ENCODE peak calls at places on chromosomes 2 and 18, in four cellular contexts. V is stimulated activated CD8-positive, alpha-beta memory T cell treated with anti-CD3 and anti-CD28 coated beads, Interleukin-15, amount 100 ng/mL, for 1 hour; L is T-helper 1 cell; G is SW 1271. Z is an unnamed sample.

GRCh38 chr2:22291074-22291473 is 1093.9 kb upstream of the KLHL29 start:
- DNase-seq in V (no peak), G (no peak), L (no peak), Z (no peak)

GRCh38 chr2:238285653-238286082 is 2.7 kb downstream of the PER2 start:
- DNase-seq in V (no peak), G (no peak), L (no peak), Z (no peak)

GRCh38 chr2:168465594-168465993 is 9.5 kb downstream of the CERS6 start:
- DNase-seq in V (no peak), G (no peak), L (no peak), Z (no peak)

GRCh38 chr2:202669841-202670240 is 35.1 kb downstream of the FAM117B start:
- DNase-seq in G (no peak), L (no peak), V (no peak), Z (no peak)

GRCh38 chr2:211085056-211085680 is 528.8 kb downstream of the CPS1 start:
- DNase-seq in L (no peak), V (no peak), G (no peak), Z (no peak)

GRCh38 chr18:14905350-14905749 is 157.4 kb downstream of the ANKRD30B start:
- DNase-seq in V (no peak), L (no peak), G (no peak), Z (no peak)

GRCh38 chr2:10146366-10147005 is 23.9 kb downstream of the RRM2 start:
- DNase-seq in G (no peak), V (no peak), L (no peak), Z (no peak)

GRCh38 chr2:119366161-119366648 is 429 bp downstream of the C2orf76 start:
- DNase-seq in G (no peak), V (no peak), L (no peak), Z (no peak)

GRCh38 chr2:238946586-238947242 is 98.8 kb downstream of the TWIST2 start:
- DNase-seq in L (no peak), G (no peak), V (no peak), Z (no peak)

GRCh38 chr2:199201539-199201938 is 256.2 kb downstream of the SATB2 start:
- DNase-seq in G (no peak), L (no peak), V (no peak), Z (no peak)

GRCh38 chr2:63699549-63699839 is 110.7 kb downstream of the MDH1 start:
- DNase-seq in V (no peak), G (no peak), L (no peak), Z (no peak)

GRCh38 chr2:227819398-227819697 is 5.7 kb downstream of the CCL20 start:
- DNase-seq in L (no peak), V (no peak), G (no peak), Z (no peak)

GRCh38 chr2:69734040-69734611 is 7.8 kb upstream of the ANXA4 start:
- DNase-seq in L (no peak), G (no peak), V (no peak), Z (no peak)

GRCh38 chr18:44036500-44036899 is 644.2 kb upstream of the SETBP1 start:
- DNase-seq in V (no peak), L (no peak), G (no peak), Z (no peak)

GRCh38 chr2:240974771-240975572 is 23.4 kb upstream of the SNED1 start:
- DNase-seq in L (no peak), V (no peak), G (no peak), Z (no peak)

GRCh38 chr2:239790313-239790712 is 234.8 kb downstream of the NDUFA10 start:
- DNase-seq in V (no peak), L (no peak), G (no peak), Z (no peak)

GRCh38 chr2:175726213-175726612 is 275.9 kb downstream of the LNPK start:
- DNase-seq in L (no peak), V (no peak), G (no peak), Z (no peak)

GRCh38 chr2:149652925-149653324 is 65.3 kb upstream of the MMADHC start:
- DNase-seq in G (no peak), L (no peak), V (no peak), Z (no peak)

GRCh38 chr2:221818569-221818968 is 246.5 kb upstream of the EPHA4 start:
- DNase-seq in L (no peak), V (no peak), G (no peak), Z (no peak)

GRCh38 chr2:102057502-102058292 is 65.9 kb downstream of the IL1R2 start:
- DNase-seq in V (no peak), L (no peak), G (no peak), Z (no peak)

GRCh38 chr2:137857871-137858270 is 106.4 kb upstream of the HNMT start:
- DNase-seq in G (no peak), V (no peak), L (no peak), Z (no peak)

GRCh38 chr2:112622528-112622849 is 23.2 kb upstream of the SLC20A1 start:
- DNase-seq in G (no peak), L (no peak), V (no peak), Z (no peak)

GRCh38 chr2:162732946-162733698 is 105.4 kb downstream of the KCNH7 start:
- DNase-seq in V (no peak), L (no peak), G (no peak), Z (no peak)

GRCh38 chr2:200039847-200040246 is 84.5 kb downstream of the MAIP1 start:
- DNase-seq in L (no peak), V (no peak), G (no peak), Z (no peak)

GRCh38 chr18:71831039-71831438 is 713.1 kb downstream of the CBLN2 start:
- DNase-seq in G (no peak), V (no peak), L (no peak), Z (no peak)

GRCh38 chr2:27613985-27614384 is 14.8 kb downstream of the CCDC121 start:
- DNase-seq in L (no peak), G (no peak), V (no peak), Z (no peak)

GRCh38 chr2:99961567-99961913 is 180.8 kb downstream of the AFF3 start:
- DNase-seq in G (no peak), V (no peak), L (no peak), Z (no peak)

GRCh38 chr18:51211552-51211951 is 14.1 kb upstream of the MEX3C start:
- DNase-seq in V (no peak), L (no peak), G (no peak), Z (peak)

GRCh38 chr18:34913837-34914755 is 127.1 kb upstream of the MAPRE2 start:
- DNase-seq in L (no peak), V (no peak), G (no peak), Z (no peak)

GRCh38 chr2:205868773-205869333 is 186.6 kb downstream of the NRP2 start:
- DNase-seq in V (no peak), L (no peak), G (no peak), Z (no peak)

GRCh38 chr2:96800762-96801463 is 15.2 kb upstream of the CNNM3 start:
- DNase-seq in V (peak), L (peak), G (no peak), Z (no peak)

GRCh38 chr2:185456517-185456916 is 282.1 kb upstream of the FSIP2 start:
- DNase-seq in L (no peak), G (no peak), V (no peak), Z (no peak)

GRCh38 chr2:46067501-46068292 is 229.5 kb upstream of the EPAS1 start:
- DNase-seq in V (no peak), L (no peak), G (peak), Z (peak)

Z was measured in pulmonary artery endothelial cell.